ENCODE peak calls at places on chromosomes 3 and 15, in nine cellular contexts. One of them, this sample, is unnamed.
A peak's percentile ranks its signal among the peaks of the same experiment; 100 is the strongest.

GRCh38 chr3:47897954-47898353 is 95.0 kb downstream of the DHX30 start:
- DNase-seq in transverse colon: no peak
- DNase-seq in OCI-LY7: no peak
- DNase-seq in GM06990: no peak
- DNase-seq in GM12865: no peak
- DNase-seq in adrenal gland: no peak
- DNase-seq in fibroblast of lung: no peak
- DNase-seq in fibroblast of the aortic adventitia: no peak
- DNase-seq in MG63: no peak
- DNase-seq in this sample: no peak

GRCh38 chr3:107753494-107753893 is 230.7 kb downstream of the BBX start:
- DNase-seq in transverse colon: peak; percentile 29
- DNase-seq in OCI-LY7: peak; percentile 35
- DNase-seq in GM06990: no peak
- DNase-seq in GM12865: peak; percentile 23
- DNase-seq in adrenal gland: peak; percentile 40
- DNase-seq in fibroblast of lung: peak; percentile 29
- DNase-seq in fibroblast of the aortic adventitia: peak; percentile 45
- DNase-seq in MG63: peak; percentile 15
- DNase-seq in this sample: no peak

GRCh38 chr15:39434751-39435238 is 146.1 kb upstream of the THBS1 start:
- DNase-seq in transverse colon: no peak
- DNase-seq in OCI-LY7: no peak
- DNase-seq in GM06990: no peak
- DNase-seq in GM12865: no peak
- DNase-seq in adrenal gland: no peak
- DNase-seq in fibroblast of lung: no peak
- DNase-seq in fibroblast of the aortic adventitia: no peak
- DNase-seq in MG63: no peak
- DNase-seq in this sample: no peak

GRCh38 chr3:190424478-190425439 is 24.9 kb downstream of the TMEM207 start:
- DNase-seq in transverse colon: peak; percentile 16
- DNase-seq in OCI-LY7: peak; percentile 55
- DNase-seq in GM06990: peak; percentile 72
- DNase-seq in GM12865: peak; percentile 82
- DNase-seq in adrenal gland: peak; percentile 63
- DNase-seq in fibroblast of lung: peak; percentile 83
- DNase-seq in fibroblast of the aortic adventitia: peak; percentile 85
- DNase-seq in MG63: peak; percentile 68
- DNase-seq in this sample: no peak

GRCh38 chr3:23863060-23863459 is 53.7 kb downstream of the NKIRAS1 start:
- DNase-seq in transverse colon: no peak
- DNase-seq in OCI-LY7: no peak
- DNase-seq in GM06990: no peak
- DNase-seq in GM12865: no peak
- DNase-seq in adrenal gland: no peak
- DNase-seq in fibroblast of lung: no peak
- DNase-seq in fibroblast of the aortic adventitia: no peak
- DNase-seq in MG63: no peak
- DNase-seq in this sample: no peak

GRCh38 chr3:45227946-45228345 is 1.9 kb upstream of the TMEM158 start:
- DNase-seq in transverse colon: no peak
- DNase-seq in OCI-LY7: no peak
- DNase-seq in GM06990: no peak
- DNase-seq in GM12865: no peak
- DNase-seq in adrenal gland: no peak
- DNase-seq in fibroblast of lung: no peak
- DNase-seq in fibroblast of the aortic adventitia: no peak
- DNase-seq in MG63: no peak
- DNase-seq in this sample: no peak

GRCh38 chr3:5217824-5218595 is 30.5 kb downstream of the EDEM1 start:
- DNase-seq in transverse colon: no peak
- DNase-seq in OCI-LY7: no peak
- DNase-seq in GM06990: no peak
- DNase-seq in GM12865: no peak
- DNase-seq in adrenal gland: no peak
- DNase-seq in fibroblast of lung: peak; percentile 78
- DNase-seq in fibroblast of the aortic adventitia: peak; percentile 91
- DNase-seq in MG63: peak; percentile 47
- DNase-seq in this sample: no peak

GRCh38 chr3:129101370-129102138 is 20.1 kb downstream of the RAB43 start:
- DNase-seq in transverse colon: no peak
- DNase-seq in OCI-LY7: no peak
- DNase-seq in GM06990: no peak
- DNase-seq in GM12865: no peak
- DNase-seq in adrenal gland: no peak
- DNase-seq in fibroblast of lung: no peak
- DNase-seq in fibroblast of the aortic adventitia: no peak
- DNase-seq in MG63: no peak
- DNase-seq in this sample: no peak

GRCh38 chr3:87088366-87088983 is 97.5 kb upstream of the VGLL3 start:
- DNase-seq in transverse colon: no peak
- DNase-seq in OCI-LY7: no peak
- DNase-seq in GM06990: peak; percentile 1
- DNase-seq in GM12865: peak; percentile 9
- DNase-seq in adrenal gland: no peak
- DNase-seq in fibroblast of lung: peak; percentile 55
- DNase-seq in fibroblast of the aortic adventitia: peak; percentile 52
- DNase-seq in MG63: no peak
- DNase-seq in this sample: no peak

GRCh38 chr15:67501177-67501835 is 19.6 kb upstream of the C15orf61 start:
- DNase-seq in transverse colon: no peak
- DNase-seq in OCI-LY7: peak; percentile 57
- DNase-seq in GM06990: no peak
- DNase-seq in GM12865: peak; percentile 12
- DNase-seq in adrenal gland: no peak
- DNase-seq in fibroblast of lung: peak; percentile 76
- DNase-seq in fibroblast of the aortic adventitia: peak; percentile 67
- DNase-seq in MG63: no peak
- DNase-seq in this sample: no peak

GRCh38 chr15:67505675-67506572 is 15.0 kb upstream of the C15orf61 start:
- DNase-seq in transverse colon: no peak
- DNase-seq in OCI-LY7: peak; percentile 27
- DNase-seq in GM06990: no peak
- DNase-seq in GM12865: peak; percentile 18
- DNase-seq in adrenal gland: no peak
- DNase-seq in fibroblast of lung: no peak
- DNase-seq in fibroblast of the aortic adventitia: no peak
- DNase-seq in MG63: no peak
- DNase-seq in this sample: no peak

GRCh38 chr15:67504796-67505195 is 16.1 kb upstream of the C15orf61 start:
- DNase-seq in transverse colon: no peak
- DNase-seq in OCI-LY7: no peak
- DNase-seq in GM06990: no peak
- DNase-seq in GM12865: peak; percentile 7
- DNase-seq in adrenal gland: no peak
- DNase-seq in fibroblast of lung: peak; percentile 63
- DNase-seq in fibroblast of the aortic adventitia: peak; percentile 47
- DNase-seq in MG63: no peak
- DNase-seq in this sample: no peak

GRCh38 chr15:67504061-67504460 is 16.9 kb upstream of the C15orf61 start:
- DNase-seq in transverse colon: no peak
- DNase-seq in OCI-LY7: no peak
- DNase-seq in GM06990: no peak
- DNase-seq in GM12865: no peak
- DNase-seq in adrenal gland: no peak
- DNase-seq in fibroblast of lung: no peak
- DNase-seq in fibroblast of the aortic adventitia: no peak
- DNase-seq in MG63: no peak
- DNase-seq in this sample: no peak

DNA sequence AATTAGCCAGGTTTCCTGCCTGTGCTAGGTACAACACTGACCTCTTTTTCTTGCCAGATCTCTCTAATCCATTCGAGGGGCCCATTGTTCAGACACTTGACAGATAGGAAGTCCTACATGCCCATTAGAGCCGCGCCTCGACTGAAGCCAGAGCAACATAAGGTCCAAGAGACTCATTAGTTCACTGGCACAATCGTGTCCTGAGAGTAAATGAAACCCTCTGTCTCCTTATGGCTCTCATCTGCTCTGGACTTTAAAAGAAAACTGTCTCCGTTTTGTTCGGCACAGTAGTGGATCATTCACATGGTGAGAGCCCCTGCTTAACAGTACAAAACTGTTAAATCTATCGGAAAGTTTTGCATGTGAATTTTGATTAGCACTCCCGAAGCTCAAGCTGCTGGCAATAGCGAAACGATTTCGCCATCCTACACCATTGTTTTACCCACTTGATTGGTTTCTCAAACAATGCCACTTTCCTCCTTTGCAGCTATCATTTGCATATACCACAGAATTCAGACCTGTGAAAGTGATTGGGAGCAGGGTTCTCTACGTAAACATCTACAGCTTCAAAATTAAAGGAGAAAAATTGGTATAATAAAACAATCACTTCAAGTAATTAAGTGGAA is 19.0 kb upstream of the C15orf61 start:
- DNase-seq in transverse colon: no peak
- DNase-seq in OCI-LY7: no peak
- DNase-seq in GM06990: no peak
- DNase-seq in GM12865: no peak
- DNase-seq in adrenal gland: no peak
- DNase-seq in fibroblast of lung: no peak
- DNase-seq in fibroblast of the aortic adventitia: no peak
- DNase-seq in MG63: no peak
- DNase-seq in this sample: no peak
- H3K4me3 ChIP-seq in transverse colon: no peak overlapping the region
- H3K4me3 ChIP-seq in OCI-LY7: no peak overlapping the region
- H3K4me3 ChIP-seq in GM06990: no peak overlapping the region
- H3K4me3 ChIP-seq in GM12865: no peak overlapping the region
- H3K4me3 ChIP-seq in adrenal gland: no peak overlapping the region
- H3K4me3 ChIP-seq in fibroblast of lung: no peak overlapping the region
- H3K4me3 ChIP-seq in fibroblast of the aortic adventitia: no peak overlapping the region
- H3K4me3 ChIP-seq in MG63: no peak overlapping the region
- H3K4me3 ChIP-seq in this sample: no peak overlapping the region

GRCh38 chr15:90934256-90934948 is 683 bp upstream of the UNC45A start:
- DNase-seq in transverse colon: peak; percentile 93
- DNase-seq in OCI-LY7: peak; percentile 93
- DNase-seq in GM06990: peak; percentile 78
- DNase-seq in GM12865: peak; percentile 94
- DNase-seq in adrenal gland: peak; percentile 86
- DNase-seq in fibroblast of lung: peak; percentile 82
- DNase-seq in fibroblast of the aortic adventitia: peak; percentile 81
- DNase-seq in MG63: peak; percentile 81
- DNase-seq in this sample: peak; percentile 97
- H3K4me3 ChIP-seq in transverse colon: peak overlapping the region; percentile 87
- H3K4me3 ChIP-seq in OCI-LY7: peak overlapping the region; percentile 75
- H3K4me3 ChIP-seq in GM06990: peak overlapping the region; percentile 86
- H3K4me3 ChIP-seq in GM12865: peak overlapping the region; percentile 69
- H3K4me3 ChIP-seq in adrenal gland: no peak overlapping the region
- H3K4me3 ChIP-seq in fibroblast of lung: peak overlapping the region; percentile 80
- H3K4me3 ChIP-seq in fibroblast of the aortic adventitia: peak overlapping the region; percentile 85
- H3K4me3 ChIP-seq in MG63: peak overlapping the region; percentile 75
- H3K4me3 ChIP-seq in this sample: peak overlapping the region; percentile 86

GRCh38 chr3:114606336-114606735 is 312.5 kb downstream of the TIGIT start:
- DNase-seq in transverse colon: no peak
- DNase-seq in OCI-LY7: no peak
- DNase-seq in GM06990: no peak
- DNase-seq in GM12865: no peak
- DNase-seq in adrenal gland: no peak
- DNase-seq in fibroblast of lung: no peak
- DNase-seq in fibroblast of the aortic adventitia: no peak
- DNase-seq in MG63: no peak
- DNase-seq in this sample: no peak

GRCh38 chr3:114596147-114596546 is 302.3 kb downstream of the TIGIT start:
- DNase-seq in transverse colon: no peak
- DNase-seq in OCI-LY7: no peak
- DNase-seq in GM06990: no peak
- DNase-seq in GM12865: no peak
- DNase-seq in adrenal gland: no peak
- DNase-seq in fibroblast of lung: no peak
- DNase-seq in fibroblast of the aortic adventitia: no peak
- DNase-seq in MG63: no peak
- DNase-seq in this sample: no peak

GRCh38 chr3:114595521-114596028 is 301.7 kb downstream of the TIGIT start:
- DNase-seq in transverse colon: no peak
- DNase-seq in OCI-LY7: no peak
- DNase-seq in GM06990: no peak
- DNase-seq in GM12865: no peak
- DNase-seq in adrenal gland: no peak
- DNase-seq in fibroblast of lung: no peak
- DNase-seq in fibroblast of the aortic adventitia: peak; percentile 26
- DNase-seq in MG63: no peak
- DNase-seq in this sample: no peak

GRCh38 chr3:114597012-114597411 is 303.2 kb downstream of the TIGIT start:
- DNase-seq in transverse colon: no peak
- DNase-seq in OCI-LY7: no peak
- DNase-seq in GM06990: no peak
- DNase-seq in GM12865: no peak
- DNase-seq in adrenal gland: no peak
- DNase-seq in fibroblast of lung: peak; percentile 12
- DNase-seq in fibroblast of the aortic adventitia: no peak
- DNase-seq in MG63: no peak
- DNase-seq in this sample: no peak

GRCh38 chr3:114600571-114600970 is 306.7 kb downstream of the TIGIT start:
- DNase-seq in transverse colon: no peak
- DNase-seq in OCI-LY7: no peak
- DNase-seq in GM06990: no peak
- DNase-seq in GM12865: no peak
- DNase-seq in adrenal gland: no peak
- DNase-seq in fibroblast of lung: no peak
- DNase-seq in fibroblast of the aortic adventitia: no peak
- DNase-seq in MG63: no peak
- DNase-seq in this sample: no peak
- H3K4me3 ChIP-seq in transverse colon: no peak overlapping the region
- H3K4me3 ChIP-seq in OCI-LY7: no peak overlapping the region
- H3K4me3 ChIP-seq in GM06990: no peak overlapping the region
- H3K4me3 ChIP-seq in GM12865: no peak overlapping the region
- H3K4me3 ChIP-seq in adrenal gland: no peak overlapping the region
- H3K4me3 ChIP-seq in fibroblast of lung: no peak overlapping the region
- H3K4me3 ChIP-seq in fibroblast of the aortic adventitia: no peak overlapping the region
- H3K4me3 ChIP-seq in MG63: no peak overlapping the region
- H3K4me3 ChIP-seq in this sample: no peak overlapping the region

GRCh38 chr3:177946965-177947364 is 589.3 kb upstream of the KCNMB2 start:
- DNase-seq in transverse colon: no peak
- DNase-seq in OCI-LY7: no peak
- DNase-seq in GM06990: no peak
- DNase-seq in GM12865: no peak
- DNase-seq in adrenal gland: no peak
- DNase-seq in fibroblast of lung: peak; percentile 88
- DNase-seq in fibroblast of the aortic adventitia: peak; percentile 81
- DNase-seq in MG63: no peak
- DNase-seq in this sample: peak; percentile 39
- H3K4me3 ChIP-seq in transverse colon: no peak overlapping the region
- H3K4me3 ChIP-seq in OCI-LY7: no peak overlapping the region
- H3K4me3 ChIP-seq in GM06990: no peak overlapping the region
- H3K4me3 ChIP-seq in GM12865: no peak overlapping the region
- H3K4me3 ChIP-seq in adrenal gland: no peak overlapping the region
- H3K4me3 ChIP-seq in fibroblast of lung: no peak overlapping the region
- H3K4me3 ChIP-seq in fibroblast of the aortic adventitia: no peak overlapping the region
- H3K4me3 ChIP-seq in MG63: no peak overlapping the region
- H3K4me3 ChIP-seq in this sample: no peak overlapping the region

GRCh38 chr15:44713006-44713966 is 2.0 kb downstream of the B2M start:
- DNase-seq in transverse colon: no peak
- DNase-seq in OCI-LY7: peak; percentile 52
- DNase-seq in GM06990: no peak
- DNase-seq in GM12865: peak; percentile 44
- DNase-seq in adrenal gland: no peak
- DNase-seq in fibroblast of lung: peak; percentile 53
- DNase-seq in fibroblast of the aortic adventitia: peak; percentile 61
- DNase-seq in MG63: no peak
- DNase-seq in this sample: no peak
- H3K4me3 ChIP-seq in transverse colon: peak overlapping the region; percentile 82
- H3K4me3 ChIP-seq in OCI-LY7: peak overlapping the region; percentile 89
- H3K4me3 ChIP-seq in GM06990: peak overlapping the region; percentile 99
- H3K4me3 ChIP-seq in GM12865: peak overlapping the region; percentile 94
- H3K4me3 ChIP-seq in adrenal gland: no peak overlapping the region
- H3K4me3 ChIP-seq in fibroblast of lung: peak overlapping the region; percentile 98
- H3K4me3 ChIP-seq in fibroblast of the aortic adventitia: peak overlapping the region; percentile 100
- H3K4me3 ChIP-seq in MG63: peak overlapping the region; percentile 95
- H3K4me3 ChIP-seq in this sample: peak overlapping the region; percentile 100

This sample was measured in osteoblast.